ENCODE peak calls at places on chromosomes 13 and 19, in four cellular contexts. K, H, X and L are unnamed samples.

GRCh38 chr13:27915301-27916207 is 4.2 kb upstream of the PDX1 start:
- DNase-seq in H (no peak), X (no peak), K (no peak), L (no peak)

GRCh38 chr13:51823861-51824260 is 19.9 kb upstream of the DHRS12 start:
- DNase-seq in K (no peak), H (no peak), X (no peak), L (no peak)

GRCh38 chr13:105969761-105970160 is 565.7 kb downstream of the EFNB2 start:
- DNase-seq in K (no peak), X (no peak), H (peak), L (no peak)

GRCh38 chr19:4913996-4914735 is 4.9 kb downstream of the UHRF1 start:
- DNase-seq in H (no peak), X (peak), K (no peak), L (no peak)

GRCh38 chr13:49304763-49305695 is 57.3 kb downstream of the CDADC1 start:
- DNase-seq in K (no peak), X (no peak), H (no peak), L (no peak)

GRCh38 chr13:45851171-45851889 is at the start of gene SIAH3:
- DNase-seq in H (no peak), K (no peak), X (no peak), L (no peak)

GRCh38 chr13:106104281-106104901 is 431.1 kb downstream of the EFNB2 start:
- DNase-seq in H (peak), X (no peak), K (no peak), L (no peak)

GRCh38 chr13:22432690-22433089 is 748.1 kb upstream of the SGCG start:
- DNase-seq in X (no peak), H (no peak), K (no peak), L (no peak)

GRCh38 chr13:75219479-75220237 is 262.3 kb downstream of the TBC1D4 start:
- DNase-seq in K (peak), X (peak), H (no peak), L (peak)

GRCh38 chr13:27622102-27622820 is 569 bp downstream of the POLR1D start:
- DNase-seq in K (no peak), X (no peak), H (no peak), L (no peak)

GRCh38 chr19:38830039-38830733 is 1.4 kb downstream of the ECH1 start:
- DNase-seq in X (no peak), K (no peak), H (no peak), L (no peak)

GRCh38 chr13:114038211-114038613 is 64.3 kb upstream of the C13orf46 start:
- DNase-seq in K (no peak), X (no peak), H (no peak), L (no peak)

GRCh38 chr13:100096526-100096925 is 7.6 kb downstream of the PCCA start:
- DNase-seq in H (no peak), K (no peak), X (no peak), L (no peak)

GRCh38 chr19:5117421-5117820 is 148.5 kb downstream of the KDM4B start:
- DNase-seq in H (no peak), K (no peak), X (no peak), L (no peak)

GRCh38 chr13:101917833-101918755 is 465.6 kb downstream of the ITGBL1 start:
- DNase-seq in X (no peak), H (no peak), K (no peak), L (no peak)

DNA sequence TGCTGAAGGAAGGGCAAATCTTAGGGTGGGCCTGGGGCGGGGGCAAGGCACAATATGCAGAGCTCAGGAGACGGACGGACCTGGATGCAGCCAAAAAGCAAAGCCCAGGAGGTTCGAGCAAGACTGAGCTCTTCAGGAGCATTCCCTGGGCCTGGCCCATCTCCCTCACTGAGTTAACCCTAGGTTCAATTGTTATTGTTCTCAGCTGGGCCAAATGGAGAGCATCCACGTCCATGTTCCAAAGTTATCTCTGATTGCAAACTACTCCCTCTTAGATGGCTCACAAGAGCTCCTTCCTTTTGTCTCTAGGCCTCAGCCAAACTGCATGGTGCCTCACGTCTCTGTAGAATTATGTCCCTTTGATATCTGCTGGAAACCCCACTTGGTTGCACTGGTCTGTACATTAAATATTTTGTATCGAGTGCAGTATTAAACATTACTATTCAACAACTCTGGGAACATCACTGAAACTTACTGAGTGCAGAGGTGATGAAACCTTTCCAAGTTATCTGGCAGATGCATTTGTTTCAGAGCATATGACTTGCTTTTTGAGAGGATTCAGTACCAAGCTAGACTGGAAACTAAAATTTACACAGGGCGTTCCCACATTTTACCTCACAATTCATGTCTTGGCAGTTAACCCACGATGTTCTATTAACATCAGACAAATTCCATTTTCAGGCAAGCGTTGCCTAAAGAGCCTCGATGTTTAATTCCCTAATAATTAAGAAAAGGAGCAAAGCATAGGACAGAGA is 38.1 kb downstream of the DOCK9 start:
- DNase-seq in K (no peak), H (no peak), X (no peak), L (no peak)
- H3K4me3 ChIP-seq in K (no peak), H (no peak), X (no peak), L (no peak)

GRCh38 chr19:1524972-1525325 is 1.1 kb downstream of the PLK5 start:
- DNase-seq in K (no peak), H (no peak), X (no peak), L (no peak)

GRCh38 chr19:1525343-1525742 is 1.5 kb downstream of the PLK5 start:
- DNase-seq in K (no peak), H (no peak), X (no peak), L (no peak)

GRCh38 chr19:1523412-1524205 is at the start of gene PLK5:
- DNase-seq in K (no peak), X (no peak), H (no peak), L (no peak)

GRCh38 chr19:1522838-1523237 is 1.0 kb upstream of the PLK5 start:
- DNase-seq in X (no peak), H (no peak), K (no peak), L (no peak)

GRCh38 chr19:1524206-1524971 is 512 bp downstream of the PLK5 start:
- DNase-seq in H (no peak), X (no peak), K (no peak), L (no peak)
- H3K4me3 ChIP-seq in H (no peak), X (no peak), K (peak), L (no peak)

GRCh38 chr19:51341066-51341465 is 873 bp downstream of the VSIG10L start:
- DNase-seq in X (no peak), K (no peak), H (no peak), L (no peak)
- H3K4me3 ChIP-seq in X (no peak), K (no peak), H (no peak), L (no peak)

GRCh38 chr19:46927893-46928292 is 67.1 kb downstream of the ARHGAP35 start:
- DNase-seq in K (no peak), H (no peak), X (no peak), L (no peak)

GRCh38 chr19:46926201-46927071 is 65.6 kb downstream of the ARHGAP35 start:
- DNase-seq in X (no peak), H (no peak), K (no peak), L (no peak)

GRCh38 chr19:46924874-46925547 is 64.2 kb downstream of the ARHGAP35 start:
- DNase-seq in H (no peak), X (no peak), K (no peak), L (no peak)

GRCh38 chr19:46927106-46927505 is 66.3 kb downstream of the ARHGAP35 start:
- DNase-seq in X (no peak), K (no peak), H (no peak), L (peak)

GRCh38 chr19:46925548-46925950 is 64.8 kb downstream of the ARHGAP35 start:
- DNase-seq in X (no peak), K (peak), H (no peak), L (peak)
- H3K4me3 ChIP-seq in X (no peak), K (no peak), H (no peak), L (no peak)

GRCh38 chr19:39831679-39832078 is 2.3 kb downstream of the DYRK1B start:
- DNase-seq in K (no peak), X (no peak), H (no peak), L (no peak)

GRCh38 chr19:39833160-39833463 is 850 bp downstream of the DYRK1B start:
- DNase-seq in H (no peak), K (no peak), X (no peak), L (no peak)

GRCh38 chr19:39833464-39834286 is at the start of gene DYRK1B:
- DNase-seq in K (peak), H (peak), X (peak), L (peak)

GRCh38 chr19:39830847-39831246 is 3.1 kb downstream of the DYRK1B start:
- DNase-seq in H (no peak), X (no peak), K (no peak), L (no peak)

GRCh38 chr19:39832341-39833083 is 1.4 kb downstream of the DYRK1B start:
- DNase-seq in X (peak), H (no peak), K (no peak), L (no peak)
- H3K4me3 ChIP-seq in X (peak), H (peak), K (peak), L (peak)

GRCh38 chr13:93726173-93727019 is 499.8 kb downstream of the GPC6 start:
- DNase-seq in K (no peak), X (no peak), H (no peak), L (no peak)
- H3K4me3 ChIP-seq in K (no peak), X (no peak), H (no peak), L (no peak)